ENCODE peak calls at places on chromosomes 16 and 17, in eight cellular contexts. G is uterus, P is AG04450, W is gastrocnemius medialis, X is fibroblast of the aortic adventitia, R is mucosa of descending colon, Y is nephron progenitor cell, S is brain microvascular endothelial cell. J is an unnamed sample.
A peak's percentile ranks its signal among the peaks of the same experiment; 100 is the strongest.

GRCh38 chr17:31269597-31269996 is 27.4 kb downstream of the OMG start:
- DNase-seq in W (no peak), G (no peak), S (peak; percentile 83), Y (no peak), X (peak; percentile 99), P (peak; percentile 91), R (no peak), J (peak; percentile 96)

GRCh38 chr16:28324235-28324886 is 32.0 kb downstream of the SBK1 start:
- DNase-seq in P (no peak), G (no peak), S (no peak), Y (no peak), R (peak; percentile 16), X (no peak), W (no peak), J (no peak)

GRCh38 chr16:66647866-66648265 is 43.4 kb downstream of the CMTM3 start:
- DNase-seq in R (no peak), P (no peak), Y (no peak), W (no peak), G (no peak), S (no peak), X (no peak), J (no peak)

GRCh38 chr16:84714028-84714427 is 14.2 kb downstream of the USP10 start:
- DNase-seq in R (no peak), S (no peak), W (no peak), Y (no peak), P (no peak), G (no peak), X (no peak), J (no peak)

GRCh38 chr17:68491381-68491849 is 20.8 kb upstream of the PRKAR1A start:
- DNase-seq in Y (no peak), P (no peak), W (peak; percentile 46), X (no peak), R (peak; percentile 38), S (no peak), G (no peak), J (no peak)

GRCh38 chr17:82367724-82368524 is 3.6 kb upstream of the UTS2R start:
- DNase-seq in Y (peak; percentile 39), S (no peak), R (no peak), G (no peak), W (no peak), X (no peak), P (no peak), J (no peak)

GRCh38 chr16:2082171-2082982 is 34.6 kb downstream of the TSC2 start:
- DNase-seq in P (no peak), Y (peak; percentile 35), W (no peak), R (peak; percentile 80), S (no peak), X (no peak), G (peak; percentile 70), J (no peak)

GRCh38 chr16:62253926-62254325 is 217.7 kb upstream of the CDH8 start:
- DNase-seq in W (no peak), Y (no peak), R (no peak), X (no peak), S (no peak), P (no peak), G (no peak), J (no peak)

GRCh38 chr16:17229131-17229530 is 241.6 kb downstream of the XYLT1 start:
- DNase-seq in W (no peak), R (no peak), Y (no peak), P (no peak), X (no peak), S (no peak), G (no peak), J (no peak)

GRCh38 chr16:8937803-8938202 is 25.9 kb downstream of the USP7 start:
- DNase-seq in S (no peak), W (no peak), G (no peak), X (no peak), Y (no peak), R (no peak), P (no peak), J (no peak)

GRCh38 chr17:17516315-17516930 is 20.2 kb upstream of the RASD1 start:
- DNase-seq in P (no peak), G (no peak), R (no peak), W (no peak), S (no peak), Y (no peak), X (no peak), J (no peak)

GRCh38 chr16:64489449-64489848 is 632.4 kb downstream of the CDH11 start:
- DNase-seq in R (no peak), S (no peak), P (no peak), X (no peak), Y (no peak), W (no peak), G (no peak), J (no peak)

GRCh38 chr16:66334856-66335255 is 31.6 kb upstream of the CDH5 start:
- DNase-seq in X (no peak), Y (no peak), W (no peak), R (no peak), S (no peak), G (no peak), P (no peak), J (no peak)

GRCh38 chr17:22435231-22435974 is 743.1 kb downstream of the KCNJ18 start:
- DNase-seq in R (no peak), P (no peak), S (no peak), W (no peak), Y (no peak), X (no peak), G (no peak), J (no peak)

GRCh38 chr17:8052256-8053252 is 13.7 kb downstream of the ALOX15B start:
- DNase-seq in Y (no peak), R (no peak), P (no peak), S (no peak), W (no peak), X (no peak), G (no peak), J (no peak)

GRCh38 chr16:71726491-71727319 is 2.2 kb upstream of the PHLPP2 start:
- DNase-seq in G (no peak), R (peak; percentile 34), S (no peak), W (no peak), X (no peak), P (no peak), Y (no peak), J (peak; percentile 6)

GRCh38 chr16:19843371-19843770 is 41.3 kb downstream of the GPRC5B start:
- DNase-seq in G (no peak), S (no peak), W (no peak), R (no peak), Y (no peak), X (no peak), P (no peak), J (peak; percentile 7)

GRCh38 chr16:1163567-1164055 is 10.7 kb downstream of the CACNA1H start:
- DNase-seq in X (no peak), W (no peak), P (no peak), G (no peak), Y (no peak), R (no peak), S (peak; percentile 54), J (no peak)

GRCh38 chr16:28149016-28149888 is 62.5 kb downstream of the XPO6 start:
- DNase-seq in G (no peak), W (no peak), R (no peak), X (no peak), P (no peak), S (no peak), Y (no peak), J (no peak)

GRCh38 chr17:61570118-61570517 is 20.9 kb downstream of the NACA2 start:
- DNase-seq in R (no peak), W (no peak), P (no peak), Y (no peak), S (no peak), X (no peak), G (no peak), J (no peak)

GRCh38 chr17:57405486-57406072 is 149.3 kb downstream of the MSI2 start:
- DNase-seq in W (no peak), Y (no peak), R (no peak), G (no peak), P (no peak), S (no peak), X (no peak), J (no peak)

GRCh38 chr16:700684-701584 is 4.7 kb downstream of the FBXL16 start:
- DNase-seq in S (no peak), Y (peak; percentile 93), R (no peak), P (no peak), G (no peak), W (no peak), X (no peak), J (no peak)

GRCh38 chr17:35752945-35753764 is at the start of gene GAS2L2:
- DNase-seq in G (no peak), X (no peak), P (no peak), S (no peak), Y (no peak), W (no peak), R (no peak), J (no peak)
- TF ChIP-seq CTCF in G (no peak), X (no peak), P (no peak), S (no peak), Y (no peak), W (no peak), R (no peak), J (no peak)

GRCh38 chr17:72519598-72519936 is 398.7 kb downstream of the SOX9 start:
- DNase-seq in S (no peak), R (no peak), Y (no peak), W (no peak), X (no peak), P (no peak), G (no peak), J (no peak)
- TF ChIP-seq CTCF in S (no peak), R (no peak), Y (no peak), W (no peak), X (no peak), P (no peak), G (no peak), J (no peak)

GRCh38 chr16:3112881-3113574 is 642 bp downstream of the ZNF205 start:
- DNase-seq in X (peak; percentile 52), P (no peak), G (peak; percentile 57), W (no peak), Y (no peak), S (no peak), R (no peak), J (no peak)

GRCh38 chr16:3112058-3112880 is at the start of gene ZNF205:
- DNase-seq in Y (peak; percentile 81), W (peak; percentile 28), S (peak; percentile 60), G (peak; percentile 70), P (no peak), R (peak; percentile 86), X (peak; percentile 80), J (peak; percentile 88)

GRCh38 chr16:3115561-3115960 is 3.2 kb downstream of the ZNF205 start:
- DNase-seq in P (no peak), W (no peak), G (no peak), Y (no peak), X (no peak), R (no peak), S (no peak), J (no peak)

GRCh38 chr16:3115011-3115410 is 2.6 kb downstream of the ZNF205 start:
- DNase-seq in Y (no peak), W (no peak), X (no peak), P (no peak), R (no peak), G (no peak), S (no peak), J (no peak)

GRCh38 chr16:3113765-3114479 is 1.5 kb downstream of the ZNF205 start:
- DNase-seq in Y (no peak), W (no peak), R (no peak), G (no peak), S (no peak), X (no peak), P (no peak), J (peak; percentile 59)
- TF ChIP-seq CTCF in Y (no peak), W (no peak), R (no peak), G (no peak), S (no peak), X (no peak), P (no peak), J (no peak)

GRCh38 chr17:9905902-9906301 is 831 bp upstream of the RCVRN start:
- DNase-seq in Y (peak; percentile 57), X (no peak), S (no peak), R (peak; percentile 19), W (no peak), P (no peak), G (no peak), J (no peak)
- TF ChIP-seq CTCF in Y (peak; percentile 55), X (peak; percentile 27), S (peak; percentile 63), R (peak; percentile 21), W (no peak), P (peak; percentile 25), G (no peak), J (peak; percentile 57)